ENCODE peak calls at places on chromosomes 4 and X, in seven cellular contexts. I is lower lobe of right lung, W is psoas muscle, S is right lobe of liver, N is astrocyte of the spinal cord, C is cardiac muscle cell, Y is stomach. D is an unnamed sample.

GRCh38 chr4:10093801-10094552 is 22.6 kb downstream of the WDR1 start:
- DNase-seq in W (peak; percentile 10), N (peak; percentile 98), S (peak; percentile 43), C (peak; percentile 98), I (peak; percentile 71), Y (no peak), D (no peak)

GRCh38 chrX:3638280-3638873 is 75.1 kb downstream of the PRKX start:
- DNase-seq in I (no peak), C (peak; percentile 53), Y (peak; percentile 53), N (peak; percentile 46), S (no peak), W (peak; percentile 16), D (no peak)

GRCh38 chr4:38161208-38162113 is 201.3 kb downstream of the PTTG2 start:
- DNase-seq in W (no peak), I (no peak), C (no peak), S (no peak), Y (no peak), N (peak; percentile 47), D (no peak)

GRCh38 chr4:82802906-82803305 is 4.3 kb upstream of the SCD5 start:
- DNase-seq in S (no peak), I (no peak), W (no peak), Y (no peak), C (peak; percentile 65), N (no peak), D (no peak)

GRCh38 chrX:112816908-112817307 is 23.7 kb downstream of the AMOT start:
- DNase-seq in W (no peak), C (no peak), S (no peak), N (no peak), Y (no peak), I (no peak), D (no peak)

GRCh38 chr4:7387925-7388324 is 46.8 kb downstream of the PSAPL1 start:
- DNase-seq in C (no peak), W (no peak), I (peak; percentile 29), Y (no peak), S (no peak), N (no peak), D (no peak)

GRCh38 chr4:40055379-40055872 is 1.2 kb upstream of the N4BP2 start:
- DNase-seq in Y (no peak), W (no peak), S (no peak), N (peak; percentile 76), C (no peak), I (no peak), D (peak; percentile 57)

GRCh38 chrX:134324359-134324758 is 87.4 kb downstream of the CCDC160 start:
- DNase-seq in W (no peak), I (no peak), S (no peak), N (no peak), Y (no peak), C (no peak), D (no peak)

GRCh38 chrX:15511563-15511962 is 11.0 kb downstream of the BMX start:
- DNase-seq in N (no peak), C (no peak), S (no peak), Y (no peak), I (no peak), W (no peak), D (no peak)

GRCh38 chrX:49171752-49172279 is at the start of gene PLP2:
- DNase-seq in S (peak; percentile 61), C (peak; percentile 35), N (peak; percentile 46), W (peak; percentile 62), Y (peak; percentile 58), I (peak; percentile 64), D (no peak)

GRCh38 chr4:172986114-172986513 is 182.5 kb upstream of the GALNT7 start:
- DNase-seq in C (no peak), N (no peak), I (no peak), S (no peak), Y (no peak), W (no peak), D (peak; percentile 26)

GRCh38 chr4:182756161-182756690 is 161.0 kb downstream of the DCTD start:
- DNase-seq in W (no peak), N (no peak), I (no peak), C (no peak), S (no peak), Y (no peak), D (no peak)

GRCh38 chr4:54063737-54064316 is 578 bp downstream of the CHIC2 start:
- DNase-seq in N (no peak), Y (peak; percentile 39), W (peak; percentile 36), C (no peak), S (peak; percentile 71), I (peak; percentile 72), D (no peak)

GRCh38 chr4:25299476-25300203 is 12.9 kb upstream of the ZCCHC4 start:
- DNase-seq in W (no peak), I (peak; percentile 60), C (no peak), N (no peak), Y (peak; percentile 82), S (no peak), D (no peak)

GRCh38 chr4:66017671-66018070 is 347.4 kb upstream of the EPHA5 start:
- DNase-seq in Y (no peak), I (no peak), S (no peak), C (no peak), W (no peak), N (no peak), D (no peak)

GRCh38 chr4:148305749-148306148 is 136.5 kb downstream of the NR3C2 start:
- DNase-seq in I (no peak), Y (no peak), W (no peak), N (no peak), S (no peak), C (no peak), D (no peak)

GRCh38 chr4:177441061-177441802 is 1.0 kb downstream of the AGA start:
- DNase-seq in N (peak; percentile 36), C (peak; percentile 57), Y (no peak), S (no peak), I (peak; percentile 55), W (no peak), D (peak; percentile 36)

GRCh38 chr4:153140294-153140693 is 63.9 kb upstream of the TRIM2 start:
- DNase-seq in Y (no peak), I (no peak), S (no peak), N (no peak), C (no peak), W (no peak), D (no peak)

GRCh38 chr4:153141238-153141637 is 63.0 kb upstream of the TRIM2 start:
- DNase-seq in Y (no peak), S (no peak), I (no peak), N (no peak), W (no peak), C (no peak), D (no peak)

GRCh38 chr4:153137168-153137567 is 67.1 kb upstream of the TRIM2 start:
- DNase-seq in Y (no peak), W (peak; percentile 18), S (no peak), N (peak; percentile 83), I (no peak), C (peak; percentile 90), D (no peak)

GRCh38 chr4:153137677-153138630 is 66.3 kb upstream of the TRIM2 start:
- DNase-seq in C (no peak), S (no peak), I (no peak), W (no peak), N (no peak), Y (no peak), D (no peak)

GRCh38 chr4:153138736-153139135 is 65.5 kb upstream of the TRIM2 start:
- DNase-seq in N (no peak), C (no peak), S (no peak), I (no peak), W (no peak), Y (peak; percentile 52), D (no peak)
- H3K4me3 ChIP-seq in N (no peak overlapping the region), C (no peak overlapping the region), S (no peak overlapping the region), I (no peak overlapping the region), W (no peak overlapping the region), Y (no peak overlapping the region), D (no peak overlapping the region)

GRCh38 chrX:85544609-85545008 is 165.1 kb upstream of the POF1B start:
- DNase-seq in S (no peak), W (no peak), C (peak; percentile 0), I (no peak), N (no peak), Y (no peak), D (no peak)
- TF ChIP-seq CTCF in S (peak; percentile 51), W (peak; percentile 48), C (peak; percentile 19), I (peak; percentile 27), N (peak; percentile 32), Y (no peak), D (peak; percentile 9)

DNA sequence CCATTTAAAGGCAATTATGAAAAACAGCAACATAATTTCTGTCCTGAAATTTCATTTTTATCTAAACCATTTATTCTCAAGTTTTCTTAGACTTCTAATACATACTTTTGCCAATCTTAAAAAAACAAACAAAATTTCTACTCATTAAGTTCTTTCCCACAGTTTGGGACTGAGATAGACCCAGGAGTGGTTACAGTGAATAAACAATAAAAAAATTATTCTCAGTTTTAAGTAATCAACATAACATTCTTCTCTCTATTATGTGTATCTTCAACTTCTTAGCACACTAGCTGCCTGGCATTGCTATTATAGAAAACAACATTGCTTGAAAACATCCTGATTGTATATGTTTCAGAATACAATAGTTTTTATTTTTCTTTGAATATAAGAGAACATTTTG is 532.8 kb downstream of the IL15 start:
- DNase-seq in C (no peak), S (no peak), I (no peak), N (no peak), W (no peak), Y (no peak), D (no peak)
- H3K4me3 ChIP-seq in C (no peak overlapping the region), S (no peak overlapping the region), I (no peak overlapping the region), N (no peak overlapping the region), W (no peak overlapping the region), Y (no peak overlapping the region), D (no peak overlapping the region)

GRCh38 chr4:139603576-139604387 is 47.8 kb upstream of the SETD7 start:
- DNase-seq in N (peak; percentile 60), I (no peak), S (no peak), Y (no peak), C (peak; percentile 74), W (no peak), D (peak; percentile 10)

GRCh38 chr4:139605516-139605915 is 49.5 kb upstream of the SETD7 start:
- DNase-seq in I (no peak), W (no peak), Y (no peak), S (no peak), C (no peak), N (no peak), D (no peak)

GRCh38 chr4:139607302-139608060 is 51.5 kb upstream of the SETD7 start:
- DNase-seq in I (no peak), Y (no peak), W (no peak), N (no peak), C (no peak), S (no peak), D (no peak)

GRCh38 chr4:139609647-139610046 is 53.6 kb upstream of the SETD7 start:
- DNase-seq in N (peak; percentile 79), S (no peak), I (no peak), W (no peak), Y (no peak), C (peak; percentile 28), D (no peak)

DNA sequence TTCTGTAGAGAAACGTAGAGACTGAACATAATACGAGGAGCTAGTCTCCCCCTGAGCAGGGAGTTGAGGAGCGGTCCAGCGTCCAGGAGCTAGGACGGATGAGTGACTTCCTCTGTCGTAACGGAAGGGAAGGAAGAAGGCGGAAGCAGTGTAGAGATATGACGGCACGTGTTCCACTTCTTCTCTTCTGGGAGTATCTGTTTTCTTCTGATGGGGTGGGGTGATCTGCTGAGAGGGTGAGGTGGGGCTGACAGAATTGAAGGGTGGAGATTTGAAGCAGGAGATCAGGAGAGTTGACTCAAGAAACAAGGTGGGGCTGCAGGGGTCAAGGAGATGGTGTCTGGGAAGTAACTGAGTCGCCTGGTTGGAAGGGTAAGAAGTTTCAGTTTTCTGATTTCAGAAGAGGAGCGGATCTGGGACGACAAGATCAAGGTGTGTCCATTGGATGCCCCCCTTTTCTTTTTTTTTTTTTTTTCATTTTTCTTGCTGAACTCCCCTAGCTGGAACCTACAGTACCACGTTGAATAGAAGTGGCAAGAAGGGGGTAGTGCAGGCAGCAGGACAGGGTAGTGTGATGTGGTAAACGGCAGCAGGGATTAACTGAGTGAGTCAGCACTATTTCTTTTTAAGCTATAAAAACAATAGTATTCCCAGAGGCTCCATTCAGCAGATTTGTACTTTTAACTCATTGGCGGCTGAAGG is 50.7 kb upstream of the SETD7 start:
- DNase-seq in N (peak; percentile 60), C (peak; percentile 49), W (no peak), I (no peak), Y (no peak), S (no peak), D (no peak)
- TF ChIP-seq CTCF in N (no peak), C (no peak), W (peak; percentile 11), I (no peak), Y (no peak), S (no peak), D (no peak)

D was measured in GM12864.